ENCODE peak calls at places on chromosomes 13 and 19, in ten cellular contexts. N, W, M, S, X, K, H, U, R and C are unnamed samples.

GRCh38 chr13:73938375-73939070 is 195.7 kb downstream of the KLF12 start:
- DNase-seq in N (no peak), W (no peak), M (no peak), S (no peak), X (no peak), K (peak; percentile 20), H (peak; percentile 55), U (no peak), R (no peak), C (no peak)

GRCh38 chr13:24233351-24233901 is 72.9 kb downstream of the SPATA13 start:
- DNase-seq in N (peak; percentile 56), W (no peak), M (no peak), S (no peak), X (no peak), K (peak; percentile 35), H (peak; percentile 71), U (peak; percentile 45), R (peak; percentile 68), C (no peak)

GRCh38 chr19:19657397-19657783 is 6.1 kb downstream of the ATP13A1 start:
- DNase-seq in N (no peak), W (no peak), M (no peak), S (no peak), X (no peak), K (no peak), H (no peak), U (no peak), R (no peak), C (no peak)

GRCh38 chr19:48274173-48274572 is 4.3 kb downstream of the ZNF114 start:
- DNase-seq in N (no peak), W (no peak), M (no peak), S (no peak), X (no peak), K (no peak), H (no peak), U (no peak), R (no peak), C (no peak)

GRCh38 chr19:13070425-13071140 is 32.1 kb downstream of the LYL1 start:
- DNase-seq in N (no peak), W (no peak), M (no peak), S (no peak), X (no peak), K (no peak), H (no peak), U (peak; percentile 50), R (no peak), C (no peak)

GRCh38 chr13:99605417-99606321 is 104.4 kb downstream of the TM9SF2 start:
- DNase-seq in N (peak; percentile 75), W (no peak), M (peak; percentile 26), S (peak; percentile 33), X (no peak), K (peak; percentile 73), H (peak; percentile 84), U (peak; percentile 31), R (peak; percentile 70), C (no peak)

GRCh38 chr13:39942177-39942900 is 286.9 kb downstream of the COG6 start:
- DNase-seq in N (no peak), W (no peak), M (no peak), S (no peak), X (no peak), K (no peak), H (peak; percentile 51), U (no peak), R (no peak), C (no peak)

GRCh38 chr13:104816716-104817115 is 1718.7 kb downstream of the EFNB2 start:
- DNase-seq in N (no peak), W (no peak), M (no peak), S (no peak), X (no peak), K (no peak), H (no peak), U (no peak), R (no peak), C (no peak)

GRCh38 chr13:113152894-113153809 is 5.3 kb upstream of the PROZ start:
- DNase-seq in N (peak; percentile 73), W (no peak), M (peak; percentile 17), S (no peak), X (peak; percentile 78), K (peak; percentile 71), H (peak; percentile 87), U (peak; percentile 53), R (peak; percentile 63), C (no peak)

GRCh38 chr13:51923983-51924539 is 62.3 kb downstream of the CCDC70 start:
- DNase-seq in N (peak; percentile 75), W (no peak), M (no peak), S (no peak), X (no peak), K (no peak), H (peak; percentile 75), U (no peak), R (peak; percentile 20), C (no peak)

GRCh38 chr13:21670006-21670882 is 629 bp upstream of the FGF9 start:
- DNase-seq in N (peak; percentile 76), W (no peak), M (peak; percentile 29), S (peak; percentile 39), X (peak; percentile 84), K (peak; percentile 83), H (peak; percentile 83), U (peak; percentile 57), R (peak; percentile 87), C (no peak)

DNA sequence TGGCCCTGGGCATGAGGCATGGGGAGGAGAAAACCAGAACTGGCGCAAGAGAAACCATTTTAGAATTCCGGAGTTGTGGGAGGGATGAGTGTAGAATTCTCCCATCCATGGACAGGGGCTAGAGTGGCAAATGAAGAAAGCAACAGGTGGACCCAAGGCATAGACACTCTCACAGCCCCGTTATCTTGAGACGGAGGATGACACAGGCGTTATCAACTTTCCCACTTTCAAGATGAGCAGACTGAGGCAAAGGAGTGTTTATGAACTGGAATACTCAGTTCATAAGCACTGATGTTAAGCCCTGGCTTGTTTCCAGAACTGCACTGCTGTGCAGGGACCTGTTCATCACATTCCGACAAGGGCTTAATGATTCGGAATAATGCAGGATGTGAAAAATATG is 1.1 kb upstream of the GTF3A start:
- DNase-seq in N (no peak), W (no peak), M (no peak), S (no peak), X (no peak), K (no peak), H (no peak), U (no peak), R (no peak), C (no peak)
- H3K4me1 ChIP-seq in N (peaks cover 22% of the 10 kb centered on the region), W (peaks cover 47% of the 10 kb centered on the region), M (peaks cover 42% of the 10 kb centered on the region), S (peaks cover 38% of the 10 kb centered on the region), X (peaks cover 35% of the 10 kb centered on the region), K (peaks cover 26% of the 10 kb centered on the region), H (no peaks in the 10 kb centered on the region), U (no peaks in the 10 kb centered on the region), R (peaks cover 21% of the 10 kb centered on the region), C (peaks cover 6% of the 10 kb centered on the region)

GRCh38 chr19:9150650-9151049 is 10.5 kb downstream of the ZNF317 start:
- DNase-seq in N (no peak), W (no peak), M (no peak), S (no peak), X (no peak), K (no peak), H (no peak), U (no peak), R (no peak), C (no peak)

GRCh38 chr19:9156304-9156703 is 16.1 kb downstream of the ZNF317 start:
- DNase-seq in N (no peak), W (no peak), M (no peak), S (no peak), X (no peak), K (no peak), H (no peak), U (no peak), R (no peak), C (no peak)

GRCh38 chr19:9151367-9151766 is 11.2 kb downstream of the ZNF317 start:
- DNase-seq in N (no peak), W (no peak), M (no peak), S (no peak), X (no peak), K (no peak), H (no peak), U (no peak), R (no peak), C (no peak)

GRCh38 chr19:9159891-9160290 is 18.9 kb upstream of the OR7D2 start:
- DNase-seq in N (no peak), W (no peak), M (no peak), S (no peak), X (no peak), K (no peak), H (no peak), U (no peak), R (no peak), C (no peak)

DNA sequence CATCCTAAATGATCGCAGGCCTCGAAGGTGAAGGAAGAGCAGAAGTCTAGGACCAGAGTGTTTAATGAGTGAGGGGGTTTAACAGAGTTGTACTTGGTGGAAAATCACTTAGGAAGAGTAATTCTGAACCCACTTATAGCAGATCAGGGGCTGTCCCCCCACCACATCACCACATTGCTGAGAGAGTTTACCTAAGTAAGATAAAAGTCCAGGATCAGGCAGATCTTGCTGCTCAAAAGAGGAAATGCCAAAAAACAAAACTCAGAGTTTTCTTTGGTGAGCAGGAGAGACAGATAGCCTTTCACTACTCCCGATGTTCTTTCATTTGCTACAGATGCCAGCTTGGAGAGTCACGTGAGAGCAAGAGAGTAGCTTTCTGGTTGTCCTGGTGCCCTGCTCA is 15.4 kb downstream of the ZNF317 start:
- DNase-seq in N (no peak), W (no peak), M (no peak), S (no peak), X (no peak), K (no peak), H (no peak), U (no peak), R (no peak), C (no peak)
- H3K27ac ChIP-seq in N (no peak overlapping the region), W (no peak overlapping the region), M (no peak overlapping the region), S (no peak overlapping the region), X (no peak overlapping the region), K (no peak overlapping the region), H (no peak overlapping the region), U (no peak overlapping the region), R (no peak overlapping the region), C (no peak overlapping the region)

GRCh38 chr19:52735734-52736133 is 890 bp upstream of the ZNF611 start:
- DNase-seq in N (peak; percentile 97), W (no peak), M (no peak), S (no peak), X (peak; percentile 84), K (peak; percentile 90), H (peak; percentile 95), U (peak; percentile 75), R (peak; percentile 90), C (peak; percentile 74)
- H3K4me3 ChIP-seq in N (peak overlapping the region; percentile 100), W (peak overlapping the region; percentile 22), M (no peak overlapping the region), S (no peak overlapping the region), X (peak overlapping the region; percentile 65), K (peak overlapping the region; percentile 5), H (peak overlapping the region; percentile 98), U (no peak overlapping the region), R (peak overlapping the region; percentile 76), C (no peak overlapping the region)

DNA sequence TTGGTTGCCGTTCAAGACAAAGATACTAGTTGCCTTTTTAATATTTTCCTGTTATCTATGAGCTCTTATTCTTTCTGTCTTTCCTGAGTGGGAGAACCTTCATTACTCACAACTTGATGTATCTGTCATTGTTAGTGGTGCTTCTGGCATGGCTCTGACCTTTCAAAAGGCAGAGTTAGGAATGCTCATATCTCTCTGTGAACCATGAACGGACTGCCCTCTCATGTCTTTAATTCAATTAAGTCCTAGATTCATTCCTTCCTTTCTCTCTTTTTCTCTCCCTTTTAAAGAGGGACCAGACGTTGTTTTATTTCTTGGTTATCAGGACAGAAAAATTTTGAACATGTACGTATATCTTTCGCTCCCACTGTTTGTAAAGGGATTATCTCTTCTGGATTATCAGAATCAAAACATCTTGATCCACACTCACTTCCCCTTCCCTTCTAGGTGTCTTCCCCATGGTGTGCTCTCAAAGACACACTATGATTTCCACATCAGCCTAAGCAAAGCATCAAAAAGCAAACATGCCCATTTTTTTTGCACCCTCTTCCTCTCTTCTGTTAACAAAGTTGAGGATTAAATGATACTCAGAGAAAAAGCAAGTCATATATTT is 90.3 kb downstream of the LRCH1 start:
- DNase-seq in N (no peak), W (no peak), M (no peak), S (no peak), X (no peak), K (no peak), H (no peak), U (no peak), R (no peak), C (no peak)
- H3K4me1 ChIP-seq in N (peaks cover 7% of the 10 kb centered on the region), W (peaks cover 75% of the 10 kb centered on the region), M (no peaks in the 10 kb centered on the region), S (no peaks in the 10 kb centered on the region), X (peaks cover 48% of the 10 kb centered on the region), K (peaks cover 33% of the 10 kb centered on the region), H (peaks cover 6% of the 10 kb centered on the region), U (peaks cover 7% of the 10 kb centered on the region), R (peaks cover 27% of the 10 kb centered on the region), C (peaks cover 3% of the 10 kb centered on the region)